ENCODE peak calls at places on chromosome 1, in eight cellular contexts. R is IMR-90, U is keratinocyte, M is AG09309, A is fibroblast of mammary gland, W is neural progenitor cell, P is breast epithelium, K is endodermal cell. Z is an unnamed sample.

GRCh38 chr1:17849216-17849615 is 94.1 kb downstream of the ACTL8 start:
- DNase-seq in P (no peak), K (no peak), R (peak), W (no peak), M (no peak), A (peak), U (no peak), Z (peak)

GRCh38 chr1:115112496-115113375 is 23.4 kb upstream of the TSPAN2 start:
- DNase-seq in W (peak), R (no peak), A (no peak), P (peak), K (peak), U (no peak), M (no peak), Z (peak)

GRCh38 chr1:91617242-91617837 is 116.7 kb downstream of the CDC7 start:
- DNase-seq in M (no peak), R (no peak), K (peak), P (no peak), U (no peak), A (no peak), W (peak), Z (peak)

GRCh38 chr1:222644649-222645005 is 26.7 kb downstream of the MIA3 start:
- DNase-seq in U (no peak), R (no peak), P (no peak), M (no peak), K (no peak), W (no peak), A (peak), Z (peak)

GRCh38 chr1:23592209-23592905 is 33.1 kb upstream of the ID3 start:
- DNase-seq in K (no peak), M (no peak), A (no peak), P (no peak), R (no peak), W (no peak), U (peak), Z (peak)

GRCh38 chr1:173393655-173393993 is 83.5 kb upstream of the PRDX6 start:
- DNase-seq in U (no peak), M (peak), R (peak), W (no peak), A (peak), P (no peak), K (no peak), Z (peak)

GRCh38 chr1:151325646-151326429 is 1.4 kb downstream of the PI4KB start:
- DNase-seq in K (no peak), M (no peak), A (no peak), U (no peak), P (no peak), W (no peak), R (peak), Z (peak)

GRCh38 chr1:154386643-154387352 is 18.3 kb upstream of the IL6R start:
- DNase-seq in W (no peak), R (no peak), K (no peak), P (no peak), A (no peak), M (no peak), U (no peak), Z (no peak)

GRCh38 chr1:203463469-203464062 is 12.0 kb upstream of the PRELP start:
- DNase-seq in R (peak), M (no peak), K (peak), A (peak), U (no peak), P (no peak), W (no peak), Z (peak)

GRCh38 chr1:212648431-212648830 is 39.9 kb downstream of the ATF3 start:
- DNase-seq in A (no peak), R (peak), W (no peak), K (no peak), P (no peak), U (no peak), M (no peak), Z (no peak)

GRCh38 chr1:203133969-203134725 is 6.6 kb downstream of the ADORA1 start:
- DNase-seq in W (peak), A (peak), M (no peak), P (peak), U (no peak), R (peak), K (no peak), Z (peak)

GRCh38 chr1:109238382-109238781 is 11.0 kb upstream of the CELSR2 start:
- DNase-seq in A (no peak), M (no peak), K (no peak), R (no peak), W (no peak), P (no peak), U (no peak), Z (no peak)

GRCh38 chr1:109240158-109241152 is 8.9 kb upstream of the CELSR2 start:
- DNase-seq in K (peak), W (peak), A (peak), R (peak), P (peak), M (no peak), U (peak), Z (peak)

GRCh38 chr1:109239047-109239579 is 10.2 kb upstream of the CELSR2 start:
- DNase-seq in A (no peak), W (no peak), K (no peak), R (no peak), U (no peak), M (no peak), P (no peak), Z (no peak)

GRCh38 chr1:109241344-109241743 is 8.0 kb upstream of the CELSR2 start:
- DNase-seq in M (no peak), U (no peak), R (no peak), W (no peak), A (no peak), P (no peak), K (peak), Z (peak)

DNA sequence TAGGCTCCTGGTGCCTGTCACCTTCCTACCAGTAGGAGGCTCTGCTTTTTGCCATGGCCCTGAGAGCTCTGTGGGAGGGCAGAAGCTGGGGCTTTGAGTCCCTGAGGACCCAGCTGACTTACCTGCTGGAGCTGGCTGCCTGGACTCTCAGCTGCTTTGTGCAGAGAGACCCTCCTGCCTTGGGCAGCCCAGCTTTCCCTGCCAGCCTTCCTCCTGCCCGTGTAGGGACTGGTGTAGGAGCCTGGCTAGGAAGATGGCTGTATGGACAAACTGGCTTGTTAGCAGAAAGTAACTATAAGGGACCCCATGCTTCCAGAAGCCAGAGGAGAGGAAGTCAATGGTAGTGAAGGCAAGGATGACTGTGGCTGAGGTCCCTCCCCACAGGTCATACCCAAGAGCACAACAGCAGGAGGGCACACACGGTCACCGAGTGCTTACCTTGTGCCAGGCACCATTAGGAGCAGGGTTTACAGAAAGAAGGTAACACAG is 9.7 kb upstream of the CELSR2 start:
- DNase-seq in M (no peak), P (no peak), W (peak), R (peak), A (peak), U (no peak), K (peak), Z (peak)
- TF ChIP-seq CTCF in M (peak), P (peak), W (peak), R (peak), A (peak), U (peak), K (peak), Z (peak)

GRCh38 chr1:109229531-109230127 is 15.9 kb downstream of the SARS1 start:
- DNase-seq in U (no peak), P (no peak), R (no peak), W (peak), M (no peak), K (peak), A (no peak), Z (no peak)

GRCh38 chr1:109226078-109226445 is 12.3 kb downstream of the SARS1 start:
- DNase-seq in M (no peak), U (no peak), W (no peak), A (no peak), P (no peak), R (peak), K (no peak), Z (no peak)

GRCh38 chr1:109228167-109228566 is 14.4 kb downstream of the SARS1 start:
- DNase-seq in U (no peak), K (no peak), A (no peak), M (no peak), P (no peak), R (peak), W (no peak), Z (peak)

GRCh38 chr1:109235137-109235536 is 14.2 kb upstream of the CELSR2 start:
- DNase-seq in A (no peak), R (no peak), U (no peak), W (no peak), K (no peak), P (no peak), M (no peak), Z (no peak)

GRCh38 chr1:109231085-109231484 is 17.4 kb downstream of the SARS1 start:
- DNase-seq in U (no peak), A (no peak), K (no peak), M (no peak), W (no peak), R (no peak), P (no peak), Z (no peak)
- H3K4me3 ChIP-seq in U (no peak), A (no peak), K (no peak), M (no peak), W (no peak), R (no peak), P (no peak), Z (no peak)

GRCh38 chr1:230169454-230170152 is 102.6 kb downstream of the GALNT2 start:
- DNase-seq in M (no peak), W (no peak), R (peak), K (peak), A (no peak), U (no peak), P (no peak), Z (peak)
- TF ChIP-seq CTCF in M (no peak), W (no peak), R (no peak), K (no peak), A (no peak), U (no peak), P (no peak), Z (no peak)

DNA sequence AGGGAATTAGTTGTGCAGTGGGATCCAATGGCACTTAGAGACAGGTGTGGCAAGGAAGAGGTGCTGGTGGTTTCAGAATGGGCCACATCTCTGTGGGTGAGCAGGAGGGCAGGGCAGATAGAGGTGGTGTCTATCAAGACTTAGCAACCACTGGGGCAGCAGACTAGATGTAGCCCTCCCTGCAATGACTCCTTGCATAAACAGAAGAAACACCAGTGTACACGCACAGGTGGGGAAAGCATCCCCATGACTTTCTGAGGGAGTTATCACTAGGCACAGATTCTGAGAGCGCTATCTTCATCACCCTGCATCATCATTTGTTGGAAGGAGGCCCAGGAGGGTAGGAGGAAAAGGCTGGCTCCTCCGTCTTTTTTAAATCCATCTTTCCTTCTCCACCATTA is 58.4 kb downstream of the PLXNA2 start:
- DNase-seq in M (no peak), R (peak), W (no peak), P (no peak), A (peak), U (no peak), K (no peak), Z (no peak)
- H3K4me3 ChIP-seq in M (no peak), R (no peak), W (no peak), P (no peak), A (no peak), U (no peak), K (no peak), Z (no peak)

GRCh38 chr1:59730302-59730701 is 84.4 kb upstream of the HOOK1 start:
- DNase-seq in R (peak), P (no peak), W (no peak), M (peak), A (peak), K (no peak), U (peak), Z (peak)

GRCh38 chr1:59733443-59734141 is 81.2 kb upstream of the HOOK1 start:
- DNase-seq in W (no peak), R (peak), P (no peak), M (no peak), K (no peak), U (no peak), A (peak), Z (peak)

GRCh38 chr1:59736744-59737143 is 78.0 kb upstream of the HOOK1 start:
- DNase-seq in U (no peak), W (no peak), K (no peak), R (no peak), M (no peak), A (no peak), P (no peak), Z (no peak)

GRCh38 chr1:59732219-59732955 is 82.4 kb upstream of the HOOK1 start:
- DNase-seq in U (no peak), A (no peak), K (no peak), M (no peak), W (no peak), R (peak), P (no peak), Z (no peak)

DNA sequence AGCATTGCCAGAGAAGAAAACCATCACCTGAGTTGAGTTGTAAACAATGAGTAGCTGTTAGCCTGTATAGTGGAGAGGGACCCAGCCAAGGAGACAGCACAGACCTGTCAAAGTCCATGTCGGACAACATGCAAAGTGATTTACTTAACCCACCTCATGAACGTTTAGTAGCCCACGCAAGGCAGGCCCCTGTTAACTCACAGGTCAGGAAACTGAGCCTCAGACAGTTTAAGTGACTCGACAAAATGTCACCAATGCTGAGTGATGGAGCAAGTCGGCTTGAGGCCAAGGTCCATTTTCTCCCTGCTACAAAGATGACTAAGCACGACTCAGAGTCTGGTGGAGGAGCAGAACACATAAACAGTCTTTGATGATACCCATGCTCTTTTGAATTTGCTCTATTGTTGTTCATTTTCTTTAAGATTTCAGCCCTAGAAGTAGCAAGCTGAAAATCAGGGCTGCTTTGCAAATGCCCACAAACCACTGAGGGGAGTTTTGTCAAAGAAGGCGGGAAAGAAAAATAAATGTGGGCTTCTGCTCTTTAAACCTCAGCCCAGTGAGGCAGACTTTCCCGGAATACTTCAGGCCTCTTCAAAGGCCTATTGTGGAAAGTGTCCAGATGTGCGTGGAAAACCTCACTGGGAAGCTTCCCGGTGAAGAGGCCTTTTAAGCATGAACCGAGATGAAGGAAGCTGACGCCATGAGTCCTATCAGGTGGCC is 83.8 kb upstream of the HOOK1 start:
- DNase-seq in K (no peak), A (peak), P (no peak), W (no peak), R (peak), U (peak), M (peak), Z (peak)
- TF ChIP-seq CTCF in K (no peak), A (no peak), P (no peak), W (no peak), R (no peak), U (no peak), M (no peak), Z (no peak)

GRCh38 chr1:9350011-9350907 is 57.6 kb downstream of the SPSB1 start:
- DNase-seq in U (no peak), M (no peak), P (no peak), R (peak), A (peak), K (no peak), W (no peak), Z (no peak)
- H3K4me3 ChIP-seq in U (no peak), M (no peak), P (no peak), R (no peak), A (no peak), K (no peak), W (no peak), Z (no peak)

DNA sequence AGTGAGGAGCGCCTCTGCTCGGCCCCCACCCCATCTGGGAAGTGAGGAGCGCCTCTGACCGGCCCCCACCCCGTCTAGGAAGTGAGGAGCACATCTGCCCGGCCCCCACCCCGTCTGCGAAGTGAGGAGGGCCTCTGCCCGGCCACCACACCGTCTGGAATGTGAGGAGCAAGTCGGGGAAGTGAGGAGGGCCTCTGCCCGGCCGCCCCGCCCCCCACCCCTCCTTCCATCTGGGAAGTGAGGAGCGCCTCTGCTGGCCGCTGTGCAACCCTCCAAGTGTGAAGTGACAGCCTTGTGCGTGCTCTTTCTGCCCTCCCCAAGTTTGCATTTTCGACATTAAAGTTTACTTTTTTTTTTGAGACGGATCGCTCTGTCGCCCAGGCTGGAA is 5.1 kb upstream of the ZZZ3 start:
- DNase-seq in A (peak), P (no peak), K (peak), R (no peak), M (no peak), W (peak), U (no peak), Z (peak)
- TF ChIP-seq CTCF in A (peak), P (no peak), K (peak), R (no peak), M (no peak), W (peak), U (peak), Z (peak)

GRCh38 chr1:149927535-149928387 is at the start of gene SF3B4:
- DNase-seq in R (peak), P (peak), K (peak), U (no peak), W (peak), M (peak), A (peak), Z (peak)

GRCh38 chr1:149929847-149930246 is 2.2 kb upstream of the SF3B4 start:
- DNase-seq in M (no peak), A (no peak), P (no peak), R (no peak), W (no peak), U (no peak), K (no peak), Z (no peak)

GRCh38 chr1:149927056-149927534 is 508 bp downstream of the SF3B4 start:
- DNase-seq in R (peak), W (no peak), U (no peak), K (no peak), A (no peak), P (no peak), M (no peak), Z (peak)

GRCh38 chr1:149926296-149926695 is 1.3 kb downstream of the SF3B4 start:
- DNase-seq in M (no peak), R (no peak), A (no peak), K (no peak), U (no peak), P (no peak), W (no peak), Z (no peak)

GRCh38 chr1:149928388-149928724 is 753 bp upstream of the SF3B4 start:
- DNase-seq in M (no peak), W (no peak), P (no peak), K (no peak), R (no peak), A (no peak), U (no peak), Z (no peak)
- H3K4me3 ChIP-seq in M (peak), W (peak), P (peak), K (peak), R (peak), A (peak), U (peak), Z (peak)

Z was measured in choroid plexus epithelial cell.